ENCODE peak calls at places on chromosome 13, in four cellular contexts. I is kidney, G is osteocyte, H is Caki2. W is an unnamed sample.

GRCh38 chr13:93771229-93771628 is 544.6 kb downstream of the GPC6 start:
- DNase-seq in G (no peak), H (no peak), I (no peak), W (no peak)

GRCh38 chr13:48163066-48163465 is 68.2 kb upstream of the MED4 start:
- DNase-seq in G (no peak), H (no peak), I (no peak), W (no peak)

GRCh38 chr13:40189426-40189825 is 477.0 kb downstream of the FOXO1 start:
- DNase-seq in G (no peak), I (no peak), H (no peak), W (no peak)

GRCh38 chr13:75217949-75218348 is 264.0 kb downstream of the TBC1D4 start:
- DNase-seq in I (no peak), G (no peak), H (peak), W (no peak)

GRCh38 chr13:101025519-101025918 is 350.9 kb upstream of the TMTC4 start:
- DNase-seq in H (no peak), G (no peak), I (no peak), W (no peak)

GRCh38 chr13:50494110-50494509 is 349.4 kb downstream of the DLEU7 start:
- DNase-seq in H (no peak), G (no peak), I (no peak), W (no peak)

GRCh38 chr13:113489549-113490495 is 689 bp downstream of the DCUN1D2 start:
- DNase-seq in H (peak), G (peak), I (peak), W (no peak)

GRCh38 chr13:78309497-78310180 is 293.7 kb downstream of the POU4F1 start:
- DNase-seq in G (no peak), H (no peak), I (no peak), W (no peak)

GRCh38 chr13:113854238-113855011 is 9.5 kb downstream of the GAS6 start:
- DNase-seq in I (peak), G (peak), H (no peak), W (no peak)

GRCh38 chr13:54852831-54853230 is 1824.2 kb downstream of the OLFM4 start:
- DNase-seq in I (no peak), H (peak), G (no peak), W (no peak)

GRCh38 chr13:110000534-110001345 is 214.4 kb upstream of the IRS2 start:
- DNase-seq in H (no peak), I (no peak), G (no peak), W (no peak)

GRCh38 chr13:79311456-79311855 is 94.6 kb downstream of the RBM26 start:
- DNase-seq in I (no peak), H (no peak), G (no peak), W (no peak)

GRCh38 chr13:85665286-85665685 is 133.9 kb downstream of the SLITRK6 start:
- DNase-seq in G (no peak), I (no peak), H (peak), W (no peak)

GRCh38 chr13:23460309-23460708 is 26.8 kb upstream of the SACS start:
- DNase-seq in I (no peak), G (no peak), H (no peak), W (no peak)

GRCh38 chr13:113147206-113147605 is 11.2 kb upstream of the PROZ start:
- DNase-seq in G (no peak), H (no peak), I (no peak), W (no peak)